ENCODE peak calls at places on chromosomes 16 and 17, in eight cellular contexts. Q is CD8-positive, alpha-beta T cell; E is neural progenitor cell; W is upper lobe of right lung; U is AG04450; C is mammary epithelial cell; X is PC-9; V is Panc1. T is an unnamed sample. For H3K9me3, the result is how much of the 10 kb centered on the place peaks cover.

GRCh38 chr17:77407321-77408277 is 266.8 kb downstream of the SEC14L1 start:
- DNase-seq in Q (no peak), E (no peak), W (no peak), U (no peak), C (peak), X (no peak), V (no peak), T (peak)

GRCh38 chr16:49838639-49839461 is 17.1 kb downstream of the ZNF423 start:
- DNase-seq in Q (no peak), E (peak), W (no peak), U (no peak), C (no peak), X (no peak), V (no peak), T (no peak)

GRCh38 chr16:80084163-80084562 is 456.6 kb upstream of the DYNLRB2 start:
- DNase-seq in Q (no peak), E (no peak), W (no peak), U (no peak), C (no peak), X (no peak), V (no peak), T (no peak)

GRCh38 chr16:76897816-76898215 is 293.2 kb upstream of the MON1B start:
- DNase-seq in Q (no peak), E (no peak), W (no peak), U (no peak), C (no peak), X (no peak), V (no peak), T (no peak)

GRCh38 chr16:82313754-82314153 is 143.7 kb upstream of the MPHOSPH6 start:
- DNase-seq in Q (no peak), E (no peak), W (no peak), U (no peak), C (no peak), X (no peak), V (no peak), T (no peak)

GRCh38 chr17:52537368-52537767 is 378.9 kb upstream of the CA10 start:
- DNase-seq in Q (no peak), E (no peak), W (no peak), U (no peak), C (no peak), X (no peak), V (no peak), T (no peak)

GRCh38 chr17:54876656-54877195 is 23.9 kb upstream of the TOM1L1 start:
- DNase-seq in Q (no peak), E (no peak), W (no peak), U (no peak), C (no peak), X (no peak), V (no peak), T (no peak)

GRCh38 chr17:4785311-4786110 is 653 bp downstream of the VMO1 start:
- DNase-seq in Q (no peak), E (no peak), W (no peak), U (no peak), C (no peak), X (no peak), V (no peak), T (no peak)

GRCh38 chr16:10964891-10965326 is 20.5 kb downstream of the CLEC16A start:
- DNase-seq in Q (no peak), E (no peak), W (no peak), U (no peak), C (no peak), X (no peak), V (no peak), T (no peak)

GRCh38 chr17:4950075-4950756 is 703 bp upstream of the ENO3 start:
- DNase-seq in Q (peak), E (peak), W (peak), U (no peak), C (no peak), X (no peak), V (no peak), T (peak)

GRCh38 chr16:64453643-64454042 is 668.2 kb downstream of the CDH11 start:
- DNase-seq in Q (no peak), E (no peak), W (no peak), U (no peak), C (no peak), X (no peak), V (no peak), T (no peak)

GRCh38 chr17:44062871-44063270 is 3.6 kb downstream of the LSM12 start:
- DNase-seq in Q (no peak), E (no peak), W (no peak), U (no peak), C (no peak), X (no peak), V (no peak), T (no peak)

GRCh38 chr17:78673395-78673794 is 96.2 kb upstream of the DNAH17 start:
- DNase-seq in Q (no peak), E (no peak), W (peak), U (no peak), C (no peak), X (no peak), V (no peak), T (no peak)

GRCh38 chr16:75789237-75789636 is 62.9 kb upstream of the CPHXL start:
- DNase-seq in Q (no peak), E (peak), W (no peak), U (peak), C (peak), X (peak), V (peak), T (peak)

GRCh38 chr17:56756536-56756935 is 77.2 kb downstream of the C17orf67 start:
- DNase-seq in Q (no peak), E (no peak), W (no peak), U (peak), C (peak), X (peak), V (no peak), T (peak)

GRCh38 chr17:77619851-77620250 is 338.7 kb upstream of the TNRC6C start:
- DNase-seq in Q (no peak), E (no peak), W (no peak), U (peak), C (peak), X (no peak), V (no peak), T (no peak)

GRCh38 chr16:66712512-66712911 is 16.0 kb upstream of the CMTM4 start:
- DNase-seq in Q (no peak), E (no peak), W (no peak), U (no peak), C (no peak), X (no peak), V (no peak), T (no peak)

DNA sequence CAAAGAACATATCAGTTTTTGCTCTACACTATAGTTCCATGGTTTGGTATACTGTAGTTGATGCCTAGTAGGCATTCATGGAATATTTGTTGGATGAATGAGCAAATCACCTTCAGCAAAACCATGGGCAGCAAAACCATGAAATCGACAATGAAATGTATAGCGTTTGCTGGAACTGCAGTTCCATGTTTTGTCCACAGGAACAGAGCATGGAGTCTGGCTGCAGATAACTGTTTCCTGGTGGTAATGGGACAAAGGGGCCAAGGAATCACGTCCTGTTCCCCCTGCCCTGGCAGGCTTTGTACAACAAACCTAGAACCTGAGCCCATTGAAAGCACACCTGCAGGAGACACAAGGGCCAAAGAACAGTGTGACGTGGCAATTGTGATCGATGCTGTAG is 101.1 kb downstream of the USP31 start:
- DNase-seq in Q (no peak), E (no peak), W (no peak), U (no peak), C (no peak), X (no peak), V (no peak), T (no peak)
- TF ChIP-seq CTCF in Q (no peak), E (peak), W (no peak), U (no peak), C (peak), X (no peak), V (no peak), T (no peak)

GRCh38 chr17:19273731-19274130 is 36.6 kb downstream of the EPN2 start:
- DNase-seq in Q (no peak), E (no peak), W (no peak), U (no peak), C (no peak), X (no peak), V (no peak), T (peak)

GRCh38 chr17:19270951-19271611 is 33.9 kb downstream of the EPN2 start:
- DNase-seq in Q (no peak), E (no peak), W (no peak), U (no peak), C (no peak), X (no peak), V (no peak), T (peak)

GRCh38 chr17:19270347-19270950 is 33.3 kb downstream of the EPN2 start:
- DNase-seq in Q (no peak), E (peak), W (no peak), U (no peak), C (no peak), X (no peak), V (no peak), T (no peak)

GRCh38 chr17:19269641-19270040 is 32.5 kb downstream of the EPN2 start:
- DNase-seq in Q (no peak), E (no peak), W (no peak), U (no peak), C (no peak), X (no peak), V (no peak), T (no peak)

GRCh38 chr17:19271751-19272357 is 34.7 kb downstream of the EPN2 start:
- DNase-seq in Q (no peak), E (no peak), W (no peak), U (no peak), C (no peak), X (no peak), V (no peak), T (peak)
- H3K27ac ChIP-seq in Q (no peak), E (no peak), W (no peak), U (no peak), C (no peak), X (no peak), V (no peak), T (peak)

DNA sequence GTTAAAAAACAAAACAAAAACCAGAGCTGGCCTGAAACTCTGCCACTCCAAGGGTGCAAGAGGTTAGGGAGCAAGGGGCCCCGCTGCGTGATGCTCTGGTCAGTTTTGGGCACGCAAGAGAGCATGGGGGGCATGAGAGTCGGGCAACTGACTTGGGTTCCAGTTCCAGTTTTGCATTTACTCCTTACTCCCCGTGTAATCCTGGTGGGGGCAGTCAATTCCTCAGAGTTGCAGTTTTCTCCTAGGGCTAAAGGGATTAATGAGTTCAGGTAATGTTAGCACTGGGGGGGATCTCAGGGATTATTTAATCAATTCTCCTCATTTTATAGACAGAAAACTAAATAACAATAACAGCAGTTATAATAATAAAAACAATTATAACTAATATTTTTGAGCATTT is 72.9 kb upstream of the PMFBP1 start:
- DNase-seq in Q (no peak), E (no peak), W (no peak), U (no peak), C (no peak), X (no peak), V (no peak), T (no peak)
- H3K9me3 ChIP-seq in Q (under half), E (under half), W (under half), U (under half), C (under half), X (under half), V (under half), T (under half)

DNA sequence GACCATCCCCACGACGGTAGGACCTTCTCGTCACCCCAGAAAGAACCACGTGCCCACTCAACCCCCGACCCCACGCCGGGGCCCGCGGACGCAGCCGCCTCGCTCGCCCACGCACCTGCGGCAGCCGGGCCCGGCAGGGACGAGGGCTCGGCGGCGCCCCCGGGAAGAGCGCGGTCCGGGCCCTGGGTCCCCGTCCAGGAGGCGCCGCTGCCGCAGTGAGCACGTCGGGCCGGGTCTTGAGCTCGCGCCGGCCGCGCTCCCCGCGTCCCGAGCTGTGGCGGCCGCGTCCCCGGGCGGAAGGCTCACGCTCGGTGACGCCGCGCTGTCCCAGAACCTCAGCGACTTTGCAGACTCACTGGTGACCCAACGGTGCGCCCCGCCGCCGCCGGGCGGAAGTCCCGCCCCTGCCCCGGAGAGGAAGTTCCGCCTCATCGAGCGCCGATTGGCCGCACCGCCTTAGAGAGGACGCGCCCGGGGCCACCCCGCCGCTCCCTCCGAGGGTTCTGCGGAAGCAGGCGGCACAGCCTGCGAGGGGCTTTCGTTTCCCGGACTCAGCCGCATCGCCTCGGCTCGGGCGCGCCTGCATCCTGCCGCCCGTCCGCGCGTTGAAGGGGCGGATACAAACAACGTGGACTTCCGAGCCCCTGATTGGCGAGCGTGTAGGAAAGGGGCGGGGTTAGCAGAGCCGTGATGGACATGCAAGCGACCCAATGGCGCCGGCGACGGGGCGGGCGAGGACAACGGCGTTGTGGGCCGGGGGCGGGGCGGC is 793 bp upstream of the RAB40C start:
- DNase-seq in Q (peak), E (peak), W (peak), U (peak), C (peak), X (peak), V (peak), T (peak)
- TF ChIP-seq CTCF in Q (no peak), E (no peak), W (no peak), U (no peak), C (no peak), X (no peak), V (no peak), T (no peak)

GRCh38 chr17:8224891-8225812 is 14.8 kb upstream of the AURKB start:
- DNase-seq in Q (no peak), E (no peak), W (no peak), U (no peak), C (no peak), X (no peak), V (no peak), T (no peak)
- H3K27ac ChIP-seq in Q (no peak), E (no peak), W (no peak), U (no peak), C (no peak), X (no peak), V (peak), T (no peak)

GRCh38 chr16:20291807-20292206 is 35.5 kb downstream of the GP2 start:
- DNase-seq in Q (no peak), E (peak), W (no peak), U (no peak), C (no peak), X (no peak), V (no peak), T (no peak)
- H3K9me3 ChIP-seq in Q (under half), E (under half), W (under half), U (under half), C (under half), X (under half), V (under half), T (under half)

DNA sequence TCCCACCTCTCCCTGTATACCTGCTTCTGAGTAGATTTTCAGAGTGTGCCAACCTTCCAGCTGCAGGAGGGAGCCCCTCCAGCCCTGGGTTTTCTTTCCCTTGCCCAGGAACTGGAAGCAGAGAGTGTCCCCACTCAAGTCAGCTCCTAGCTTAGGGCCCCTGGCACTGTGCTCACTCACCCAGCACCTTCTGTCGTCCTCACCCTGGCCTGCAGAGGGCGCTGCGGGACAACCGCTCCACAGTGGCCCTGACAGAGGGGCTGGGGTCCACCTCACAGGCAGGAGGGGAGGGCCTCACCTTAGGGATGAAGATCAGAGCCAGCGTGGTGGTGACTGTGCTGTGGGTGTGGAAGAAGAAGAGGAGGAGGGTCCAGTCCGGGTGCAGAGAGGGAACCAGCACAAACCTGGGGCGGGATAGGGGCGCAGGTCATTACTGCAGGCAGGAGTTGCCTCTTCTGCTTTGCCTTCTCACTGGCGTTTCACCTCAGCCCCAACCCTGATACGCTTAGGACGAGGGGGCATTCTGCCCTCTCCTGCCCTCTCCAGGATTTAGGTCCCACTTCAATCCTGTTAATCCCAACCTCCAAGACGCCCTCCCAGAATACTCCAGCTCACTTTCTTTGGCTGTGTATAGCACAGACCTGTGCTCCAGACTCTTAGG is 10.0 kb downstream of the GPR179 start:
- DNase-seq in Q (no peak), E (peak), W (no peak), U (no peak), C (no peak), X (no peak), V (no peak), T (peak)
- TF ChIP-seq CTCF in Q (peak), E (no peak), W (peak), U (peak), C (peak), X (peak), V (peak), T (peak)

GRCh38 chr17:17722906-17723353 is 41.7 kb downstream of the RAI1 start:
- DNase-seq in Q (no peak), E (no peak), W (no peak), U (no peak), C (no peak), X (no peak), V (no peak), T (peak)

GRCh38 chr17:17724307-17724921 is 43.2 kb downstream of the RAI1 start:
- DNase-seq in Q (no peak), E (peak), W (no peak), U (no peak), C (no peak), X (no peak), V (no peak), T (peak)

GRCh38 chr17:17723354-17724261 is 42.4 kb downstream of the RAI1 start:
- DNase-seq in Q (no peak), E (peak), W (no peak), U (peak), C (no peak), X (no peak), V (no peak), T (peak)

GRCh38 chr17:17721140-17721668 is 39.9 kb downstream of the RAI1 start:
- DNase-seq in Q (no peak), E (no peak), W (no peak), U (no peak), C (no peak), X (peak), V (no peak), T (no peak)

GRCh38 chr17:17722081-17722905 is 41.0 kb downstream of the RAI1 start:
- DNase-seq in Q (no peak), E (peak), W (no peak), U (no peak), C (no peak), X (no peak), V (no peak), T (peak)
- H3K27ac ChIP-seq in Q (no peak), E (no peak), W (no peak), U (peak), C (no peak), X (no peak), V (no peak), T (no peak)

T was measured in osteoblast.